ENCODE peak calls at places on chromosomes 12 and 14, in ten cellular contexts. N is thyroid gland, Y is Peyer's patch, H is A549, R is adrenal gland, J is HCT116, Z is stomach, C is right lobe of liver, T is HepG2, U is IMR-90. P is an unnamed sample.

GRCh38 chr14:72894323-72894622 is 372 bp upstream of the DPF3 start:
- DNase-seq in H (no peak), Z (no peak), T (no peak), C (no peak), N (peak), U (no peak), J (no peak), R (no peak), Y (no peak), P (no peak)

GRCh38 chr12:44581642-44582242 is 294.4 kb downstream of the NELL2 start:
- DNase-seq in Z (no peak), C (no peak), N (no peak), J (no peak), H (no peak), T (no peak), Y (no peak), U (no peak), R (no peak), P (no peak)

GRCh38 chr12:104519190-104519857 is 62.6 kb downstream of the CHST11 start:
- DNase-seq in Y (peak), N (no peak), H (no peak), J (no peak), T (no peak), R (no peak), U (no peak), C (no peak), Z (no peak), P (peak)

GRCh38 chr14:98069712-98070133 is 1202.3 kb downstream of the BCL11B start:
- DNase-seq in N (peak), C (no peak), J (no peak), R (no peak), U (no peak), T (peak), Z (no peak), Y (no peak), H (peak), P (no peak)

GRCh38 chr12:3990356-3990975 is 117.3 kb upstream of the PARP11 start:
- DNase-seq in R (no peak), Y (no peak), T (no peak), C (no peak), Z (no peak), U (no peak), N (no peak), H (no peak), J (no peak), P (no peak)

GRCh38 chr12:40672650-40673319 is 19.5 kb upstream of the CNTN1 start:
- DNase-seq in Z (no peak), J (no peak), Y (no peak), N (no peak), R (no peak), C (no peak), H (no peak), U (no peak), T (no peak), P (no peak)

GRCh38 chr12:18868673-18869072 is 130.8 kb downstream of the CAPZA3 start:
- DNase-seq in H (no peak), Z (no peak), Y (no peak), U (peak), N (no peak), C (no peak), T (no peak), J (no peak), R (no peak), P (no peak)

GRCh38 chr14:101037021-101037817 is 133.7 kb upstream of the RTL1 start:
- DNase-seq in Y (no peak), J (no peak), U (no peak), Z (no peak), R (no peak), H (no peak), C (no peak), N (no peak), T (no peak), P (no peak)

GRCh38 chr14:99239661-99240092 is 32.3 kb downstream of the BCL11B start:
- DNase-seq in Y (no peak), H (no peak), N (no peak), T (no peak), C (no peak), J (no peak), Z (no peak), U (no peak), R (no peak), P (no peak)

GRCh38 chr12:124852911-124853441 is 10.7 kb downstream of the SCARB1 start:
- DNase-seq in Y (no peak), U (no peak), R (no peak), Z (no peak), J (no peak), T (no peak), H (no peak), C (no peak), N (no peak), P (peak)

GRCh38 chr12:15350643-15351042 is 28.3 kb downstream of the PTPRO start:
- DNase-seq in U (no peak), J (no peak), H (no peak), N (no peak), Z (no peak), R (no peak), C (no peak), T (no peak), Y (no peak), P (no peak)

GRCh38 chr12:117441751-117442150 is 80.3 kb upstream of the NOS1 start:
- DNase-seq in J (no peak), T (no peak), H (peak), R (peak), U (no peak), N (peak), Y (no peak), C (peak), Z (no peak), P (no peak)

GRCh38 chr14:50524071-50524470 is 8.3 kb downstream of the MAP4K5 start:
- DNase-seq in Y (no peak), N (no peak), T (no peak), U (no peak), R (no peak), J (no peak), H (no peak), C (no peak), Z (no peak), P (no peak)

GRCh38 chr12:64450711-64451486 is 1.0 kb upstream of the TBK1 start:
- DNase-seq in H (no peak), T (peak), U (peak), J (no peak), N (no peak), Y (no peak), R (no peak), C (no peak), Z (no peak), P (peak)

GRCh38 chr14:24262821-24263733 is at the start of gene TGM1:
- DNase-seq in N (no peak), J (no peak), H (no peak), U (no peak), R (no peak), T (no peak), Z (no peak), Y (no peak), C (no peak), P (no peak)

GRCh38 chr14:44778562-44778961 is 183.2 kb downstream of the KLHL28 start:
- DNase-seq in Y (no peak), R (no peak), N (no peak), T (no peak), Z (no peak), C (no peak), U (peak), J (no peak), H (no peak), P (no peak)

GRCh38 chr14:33959692-33960151 is 8.8 kb upstream of the EGLN3 start:
- DNase-seq in U (no peak), C (no peak), J (no peak), H (no peak), T (no peak), Z (no peak), Y (no peak), R (no peak), N (no peak), P (no peak)

GRCh38 chr12:112309797-112310196 is 72.4 kb downstream of the HECTD4 start:
- DNase-seq in T (no peak), C (no peak), N (no peak), H (no peak), J (no peak), Z (no peak), R (no peak), U (peak), Y (no peak), P (no peak)

GRCh38 chr14:93538411-93538810 is 107.7 kb downstream of the UNC79 start:
- DNase-seq in T (no peak), N (no peak), R (no peak), H (peak), U (peak), Y (no peak), Z (no peak), C (no peak), J (peak), P (peak)

GRCh38 chr14:61150851-61151250 is 130.3 kb downstream of the TMEM30B start:
- DNase-seq in C (no peak), Z (no peak), Y (no peak), H (no peak), J (no peak), U (peak), N (no peak), R (no peak), T (no peak), P (no peak)

GRCh38 chr14:101521306-101521935 is 39.9 kb upstream of the DIO3 start:
- DNase-seq in C (no peak), U (no peak), Z (no peak), J (no peak), Y (no peak), R (no peak), N (no peak), T (no peak), H (no peak), P (no peak)

GRCh38 chr12:95066091-95066855 is 7.1 kb downstream of the NR2C1 start:
- DNase-seq in C (no peak), Z (no peak), U (no peak), H (no peak), T (no peak), N (no peak), Y (no peak), R (peak), J (no peak), P (no peak)

GRCh38 chr12:128266559-128267245 is at the start of gene TMEM132C:
- DNase-seq in J (no peak), Z (no peak), R (no peak), N (no peak), T (no peak), H (no peak), Y (no peak), C (no peak), U (no peak), P (no peak)

GRCh38 chr14:69259531-69260245 is at the start of gene GALNT16:
- DNase-seq in N (peak), J (no peak), Z (peak), Y (no peak), R (peak), C (no peak), H (peak), T (no peak), U (peak), P (no peak)

GRCh38 chr12:1877169-1877878 is 41.1 kb downstream of the CACNA2D4 start:
- DNase-seq in N (no peak), J (no peak), Y (no peak), R (no peak), C (no peak), U (no peak), Z (no peak), T (peak), H (no peak), P (no peak)

GRCh38 chr14:95336192-95336760 is 16.6 kb upstream of the CLMN start:
- DNase-seq in R (no peak), Y (no peak), H (no peak), J (no peak), N (no peak), C (no peak), U (no peak), T (peak), Z (no peak), P (no peak)

GRCh38 chr14:95332641-95333040 is 12.9 kb upstream of the CLMN start:
- DNase-seq in R (no peak), Y (no peak), C (no peak), H (no peak), Z (no peak), N (no peak), U (no peak), J (no peak), T (no peak), P (no peak)

GRCh38 chr14:95331708-95332408 is 12.2 kb upstream of the CLMN start:
- DNase-seq in Y (no peak), N (no peak), T (no peak), U (no peak), H (no peak), R (no peak), C (peak), Z (no peak), J (no peak), P (no peak)

GRCh38 chr14:95335071-95335470 is 15.4 kb upstream of the CLMN start:
- DNase-seq in U (no peak), Y (no peak), J (no peak), C (no peak), Z (no peak), R (no peak), H (no peak), T (no peak), N (no peak), P (no peak)

DNA sequence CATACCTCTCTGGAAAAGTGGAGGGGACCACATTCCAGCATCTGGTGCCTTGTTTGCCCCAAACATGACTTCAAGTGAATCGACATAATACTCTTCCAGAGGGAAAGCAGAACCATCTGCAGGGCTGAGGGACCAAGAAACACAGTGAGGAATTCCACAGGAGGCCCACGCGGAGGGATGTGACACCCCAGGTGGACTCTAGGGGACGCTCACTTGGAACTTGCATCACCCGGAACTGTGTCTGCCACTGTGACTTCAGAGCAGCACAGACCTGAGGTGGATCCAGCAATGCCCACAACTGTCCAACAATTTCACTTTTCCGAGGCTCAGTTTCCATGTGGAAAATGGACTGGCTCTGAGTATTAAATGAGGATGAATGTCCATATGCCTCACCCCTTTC is 14.3 kb upstream of the CLMN start:
- DNase-seq in Z (no peak), U (no peak), H (no peak), T (no peak), N (no peak), R (no peak), C (no peak), Y (no peak), J (no peak), P (no peak)
- TF ChIP-seq POLR2A in Z (no peak), U (no peak), H (no peak), T (no peak), N (no peak), R (no peak), C (no peak), Y (no peak), J (no peak), P (no peak)

GRCh38 chr12:68807576-68808387 is at the start of gene MDM2:
- DNase-seq in H (peak), Z (peak), C (peak), T (peak), N (peak), J (peak), U (peak), R (peak), Y (peak), P (peak)
- TF ChIP-seq POLR2A in H (peak), Z (no peak), C (peak), T (peak), N (peak), J (peak), U (peak), R (peak), Y (peak), P (peak)

DNA sequence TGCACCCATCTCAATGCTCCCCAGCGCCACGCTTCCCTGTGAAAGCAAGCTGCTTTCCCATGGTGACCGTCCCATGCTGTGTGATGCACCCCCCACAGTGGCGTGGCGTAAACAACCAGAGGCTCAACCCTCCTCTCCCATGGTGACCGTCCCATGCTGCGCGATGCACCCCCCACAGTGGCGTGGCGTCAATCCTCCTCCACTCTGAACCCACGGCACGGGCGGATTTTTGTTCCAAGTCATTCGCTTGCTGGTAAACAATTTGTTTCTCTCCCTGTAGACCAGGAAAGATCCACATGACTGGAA is 8.9 kb downstream of the STX2 start:
- DNase-seq in J (no peak), Y (no peak), U (no peak), Z (no peak), N (no peak), C (no peak), R (no peak), H (no peak), T (no peak), P (no peak)
- TF ChIP-seq POLR2A in J (no peak), Y (no peak), U (no peak), Z (no peak), N (no peak), C (no peak), R (no peak), H (no peak), T (no peak), P (no peak)

DNA sequence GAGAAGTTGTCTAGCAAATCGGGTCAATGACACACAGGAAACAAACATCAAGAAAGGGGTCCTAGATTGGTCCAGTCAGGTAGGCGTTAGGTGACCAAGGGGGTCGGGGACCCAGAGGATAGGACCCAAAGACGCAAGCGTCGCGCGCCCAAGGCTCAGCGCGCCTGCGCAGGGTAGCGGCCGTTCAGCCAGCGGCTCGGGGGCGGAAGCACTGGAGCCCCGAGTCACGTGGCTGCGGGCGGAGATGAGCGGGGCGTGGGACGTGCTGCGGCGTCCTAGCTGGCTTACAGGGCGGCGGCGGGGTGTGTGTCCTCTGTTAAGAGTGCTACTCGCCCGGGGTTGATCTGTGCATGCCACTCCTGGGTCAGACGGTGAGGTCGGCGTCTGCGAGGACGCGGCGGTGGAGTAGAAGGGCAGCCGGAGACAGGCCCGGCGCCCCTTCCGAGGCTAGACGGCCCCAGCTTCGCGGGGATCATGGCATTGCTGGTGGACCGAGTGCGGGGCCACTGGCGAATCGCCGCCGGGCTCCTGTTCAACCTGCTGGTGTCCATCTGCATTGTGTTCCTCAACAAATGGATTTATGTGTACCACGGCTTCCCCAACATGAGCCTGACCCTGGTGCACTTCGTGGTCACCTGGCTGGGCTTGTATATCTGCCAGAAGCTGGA is at the start of gene SLC35E3:
- DNase-seq in T (peak), H (peak), Z (peak), C (peak), J (peak), N (peak), Y (peak), U (peak), R (peak), P (peak)
- TF ChIP-seq POLR2A in T (peak), H (peak), Z (no peak), C (peak), J (peak), N (no peak), Y (peak), U (peak), R (no peak), P (peak)

DNA sequence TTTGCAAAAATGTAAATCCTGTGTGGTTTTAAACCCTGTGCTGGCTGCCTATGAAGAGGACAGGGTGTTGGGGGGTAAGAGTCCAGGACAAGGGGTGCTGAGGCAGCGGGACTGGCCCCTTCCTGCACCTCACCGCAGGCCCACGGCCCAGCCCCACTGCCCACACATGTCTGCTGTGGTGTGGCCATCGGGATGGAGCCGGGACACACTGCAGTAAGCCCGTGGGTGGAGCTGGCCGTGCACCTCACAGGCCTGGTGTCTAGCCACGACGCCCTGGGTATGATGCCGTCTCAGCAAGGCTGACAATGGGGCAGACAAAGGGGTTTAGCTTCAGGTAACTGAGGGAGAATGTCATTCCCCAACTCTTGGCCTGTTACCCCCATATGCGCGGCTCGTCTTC is 19.6 kb downstream of the AMN start:
- DNase-seq in Y (no peak), H (no peak), T (no peak), N (no peak), R (no peak), C (no peak), Z (no peak), U (no peak), J (no peak), P (no peak)
- TF ChIP-seq POLR2A in Y (no peak), H (no peak), T (no peak), N (no peak), R (no peak), C (no peak), Z (no peak), U (no peak), J (no peak), P (no peak)

GRCh38 chr12:106331594-106331993 is 26.0 kb upstream of the POLR3B start:
- DNase-seq in U (no peak), C (no peak), J (no peak), R (no peak), Z (no peak), H (no peak), T (no peak), N (no peak), Y (no peak), P (no peak)
- TF ChIP-seq POLR2A in U (no peak), C (no peak), J (no peak), R (no peak), Z (no peak), H (no peak), T (no peak), N (no peak), Y (no peak), P (no peak)

GRCh38 chr14:92490239-92490959 is 23.2 kb upstream of the RIN3 start:
- DNase-seq in Y (no peak), U (peak), J (no peak), R (no peak), C (peak), Z (no peak), H (no peak), N (no peak), T (no peak), P (no peak)
- TF ChIP-seq POLR2A in Y (no peak), U (no peak), J (no peak), R (no peak), C (no peak), Z (no peak), H (no peak), N (no peak), T (no peak), P (no peak)

GRCh38 chr14:74955229-74955999 is at the start of gene PGF:
- DNase-seq in T (no peak), N (peak), R (peak), Z (peak), H (peak), U (no peak), C (peak), Y (peak), J (peak), P (peak)
- TF ChIP-seq POLR2A in T (peak), N (peak), R (peak), Z (no peak), H (peak), U (no peak), C (peak), Y (peak), J (peak), P (no peak)